ENCODE peak calls at places on chromosomes 12 and 14, in ten cellular contexts. A, W, P, E, K, I, T, S, L and H are unnamed samples. For H4K20me1, the result is how much of the 10 kb centered on the place peaks cover.

GRCh38 chr12:20320552-20320951 is 47.8 kb upstream of the PDE3A start:
- DNase-seq in L (no peak), I (peak), A (no peak), E (no peak), T (no peak), P (no peak), W (no peak), K (no peak), S (no peak), H (no peak)

GRCh38 chr14:101077511-101078074 is 174.1 kb upstream of the RTL1 start:
- DNase-seq in I (peak), E (no peak), A (peak), K (no peak), P (peak), T (peak), S (peak), L (peak), W (no peak), H (no peak)

GRCh38 chr12:8709124-8709830 is 11.5 kb downstream of the RIMKLB start:
- DNase-seq in T (no peak), A (no peak), W (no peak), P (peak), I (no peak), L (no peak), E (no peak), K (no peak), S (no peak), H (no peak)

GRCh38 chr12:51076235-51076930 is 7.0 kb downstream of the CSRNP2 start:
- DNase-seq in T (no peak), K (no peak), A (no peak), P (no peak), W (no peak), S (peak), L (no peak), I (no peak), E (no peak), H (no peak)

GRCh38 chr12:105032703-105033357 is 46.7 kb downstream of the NOPCHAP1 start:
- DNase-seq in W (no peak), S (no peak), A (no peak), T (peak), I (no peak), E (no peak), P (no peak), K (no peak), L (no peak), H (no peak)

GRCh38 chr14:97185186-97185585 is 388.0 kb downstream of the VRK1 start:
- DNase-seq in A (peak), I (no peak), T (no peak), P (no peak), L (no peak), W (no peak), K (peak), S (no peak), E (no peak), H (no peak)

GRCh38 chr12:131088701-131089525 is 135.2 kb downstream of the ADGRD1 start:
- DNase-seq in I (no peak), P (no peak), W (no peak), L (no peak), E (no peak), K (no peak), T (no peak), A (no peak), S (peak), H (no peak)

GRCh38 chr12:89777685-89778379 is 69.2 kb upstream of the ATP2B1 start:
- DNase-seq in I (peak), A (no peak), E (no peak), K (no peak), W (no peak), P (no peak), L (no peak), S (no peak), T (no peak), H (no peak)

GRCh38 chr12:46124848-46125619 is 134.7 kb upstream of the SCAF11 start:
- DNase-seq in K (peak), E (peak), I (peak), P (peak), T (peak), W (peak), L (peak), S (peak), A (peak), H (peak)

GRCh38 chr12:131815132-131815531 is 13.1 kb upstream of the MMP17 start:
- DNase-seq in L (no peak), W (no peak), K (no peak), I (no peak), S (no peak), E (no peak), P (peak), T (no peak), A (no peak), H (no peak)

GRCh38 chr12:67274186-67274585 is 5.0 kb downstream of the CAND1 start:
- DNase-seq in E (no peak), P (no peak), A (no peak), K (no peak), I (no peak), S (no peak), T (no peak), L (no peak), W (peak), H (no peak)

GRCh38 chr12:67280088-67280487 is 10.9 kb downstream of the CAND1 start:
- DNase-seq in I (no peak), P (no peak), K (no peak), W (no peak), L (no peak), E (no peak), S (no peak), A (no peak), T (no peak), H (no peak)

GRCh38 chr12:67275380-67275913 is 6.3 kb downstream of the CAND1 start:
- DNase-seq in S (no peak), L (peak), W (no peak), P (peak), K (no peak), E (no peak), A (no peak), I (no peak), T (no peak), H (peak)

GRCh38 chr12:67279637-67280036 is 10.5 kb downstream of the CAND1 start:
- DNase-seq in A (no peak), W (no peak), T (no peak), P (no peak), S (no peak), I (no peak), E (no peak), K (no peak), L (no peak), H (no peak)

DNA sequence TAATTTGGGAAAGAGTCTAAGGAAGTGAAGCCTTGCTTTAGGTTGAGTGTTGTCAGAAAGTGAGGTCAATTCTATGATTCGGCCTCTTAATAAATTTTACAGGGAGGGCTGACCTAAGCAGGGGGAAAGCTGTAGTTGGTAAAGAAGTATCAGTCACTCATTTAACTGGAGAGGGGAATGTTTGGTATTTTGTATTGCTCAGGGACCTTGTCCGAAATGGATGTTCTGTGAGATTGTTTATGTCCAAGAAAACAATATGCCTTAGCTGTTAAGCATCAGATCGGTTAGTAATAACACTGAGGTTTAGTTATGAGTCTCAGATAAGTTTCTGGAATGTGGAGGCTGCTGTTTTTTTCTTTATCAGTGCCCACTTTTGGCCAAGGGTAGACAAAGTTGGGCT is 7.3 kb downstream of the CAND1 start:
- DNase-seq in S (no peak), L (peak), A (no peak), T (peak), K (no peak), E (no peak), P (peak), I (no peak), W (no peak), H (no peak)
- H4K20me1 ChIP-seq in S (half or more), L (half or more), A (half or more), T (half or more), K (half or more), E (under half), P (under half), I (half or more), W (half or more), H (half or more)

GRCh38 chr12:122503783-122504590 is 3.3 kb upstream of the ZCCHC8 start:
- DNase-seq in K (no peak), W (no peak), T (no peak), E (no peak), S (no peak), P (no peak), A (no peak), I (no peak), L (no peak), H (no peak)

GRCh38 chr12:122503147-122503751 is 2.5 kb upstream of the ZCCHC8 start:
- DNase-seq in W (no peak), S (no peak), T (peak), K (peak), P (no peak), A (no peak), E (no peak), I (no peak), L (no peak), H (no peak)

GRCh38 chr12:122506393-122506938 is 5.7 kb upstream of the ZCCHC8 start:
- DNase-seq in P (no peak), W (no peak), K (no peak), E (no peak), S (no peak), I (no peak), T (no peak), A (no peak), L (no peak), H (no peak)

GRCh38 chr12:122508163-122508562 is 7.4 kb upstream of the ZCCHC8 start:
- DNase-seq in K (no peak), T (no peak), S (no peak), A (no peak), L (no peak), E (no peak), I (no peak), W (no peak), P (no peak), H (no peak)

GRCh38 chr12:122505419-122506051 is 4.8 kb upstream of the ZCCHC8 start:
- DNase-seq in I (no peak), T (peak), A (no peak), P (no peak), S (no peak), K (no peak), E (no peak), L (no peak), W (no peak), H (no peak)
- H4K20me1 ChIP-seq in I (under half), T (under half), A (under half), P (under half), S (under half), K (under half), E (under half), L (half or more), W (under half), H (under half)

DNA sequence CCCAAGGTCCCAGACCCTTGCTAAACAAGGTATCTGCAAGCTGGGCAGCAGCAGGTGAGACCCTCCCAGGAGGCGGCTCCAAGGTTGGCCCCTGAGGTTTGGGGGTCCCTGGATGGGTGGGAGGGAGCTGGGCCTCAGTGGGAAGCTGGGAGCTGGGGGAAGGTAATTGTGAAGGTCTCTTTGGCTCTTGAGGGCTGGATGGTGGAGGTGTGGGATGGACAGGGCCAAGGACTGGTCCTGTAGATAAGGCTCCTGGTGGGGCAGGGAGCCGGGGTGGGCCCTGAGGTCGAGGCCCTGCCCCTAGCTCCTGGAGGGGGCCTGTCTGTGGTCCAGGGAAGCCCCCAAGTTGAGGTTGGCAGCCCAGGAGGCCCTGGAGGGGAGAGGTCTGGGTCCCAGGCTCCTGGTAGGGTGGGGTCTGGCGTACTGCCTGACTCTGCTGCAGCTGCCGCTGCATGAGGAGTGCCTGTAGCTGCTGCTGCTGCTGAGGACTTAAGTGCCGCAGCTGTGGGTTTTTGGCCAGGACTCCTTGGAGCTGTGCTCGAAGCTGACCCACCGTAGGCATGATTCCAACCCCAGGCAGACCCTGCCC is 13.1 kb upstream of the PRKAG1 start:
- DNase-seq in A (no peak), L (no peak), P (no peak), I (no peak), S (no peak), W (no peak), E (no peak), K (no peak), T (no peak), H (no peak)
- H4K20me1 ChIP-seq in A (under half), L (half or more), P (under half), I (under half), S (half or more), W (under half), E (under half), K (under half), T (under half), H (under half)

GRCh38 chr14:99479903-99480855 is 480 bp downstream of the SETD3 start:
- DNase-seq in K (peak), P (peak), L (peak), I (peak), A (peak), E (no peak), S (peak), T (peak), W (no peak), H (peak)

GRCh38 chr14:99480856-99481744 is at the start of the genes CCNK and SETD3:
- DNase-seq in W (peak), E (peak), T (peak), I (peak), A (peak), P (peak), K (peak), S (peak), L (peak), H (peak)

GRCh38 chr14:99478133-99478532 is 2.5 kb downstream of the SETD3 start:
- DNase-seq in P (no peak), W (no peak), A (no peak), T (no peak), I (no peak), K (no peak), L (no peak), S (no peak), E (no peak), H (no peak)

GRCh38 chr14:99481745-99482099 is 513 bp downstream of the CCNK start:
- DNase-seq in W (peak), K (peak), S (peak), L (peak), I (no peak), A (no peak), P (peak), E (no peak), T (peak), H (no peak)

DNA sequence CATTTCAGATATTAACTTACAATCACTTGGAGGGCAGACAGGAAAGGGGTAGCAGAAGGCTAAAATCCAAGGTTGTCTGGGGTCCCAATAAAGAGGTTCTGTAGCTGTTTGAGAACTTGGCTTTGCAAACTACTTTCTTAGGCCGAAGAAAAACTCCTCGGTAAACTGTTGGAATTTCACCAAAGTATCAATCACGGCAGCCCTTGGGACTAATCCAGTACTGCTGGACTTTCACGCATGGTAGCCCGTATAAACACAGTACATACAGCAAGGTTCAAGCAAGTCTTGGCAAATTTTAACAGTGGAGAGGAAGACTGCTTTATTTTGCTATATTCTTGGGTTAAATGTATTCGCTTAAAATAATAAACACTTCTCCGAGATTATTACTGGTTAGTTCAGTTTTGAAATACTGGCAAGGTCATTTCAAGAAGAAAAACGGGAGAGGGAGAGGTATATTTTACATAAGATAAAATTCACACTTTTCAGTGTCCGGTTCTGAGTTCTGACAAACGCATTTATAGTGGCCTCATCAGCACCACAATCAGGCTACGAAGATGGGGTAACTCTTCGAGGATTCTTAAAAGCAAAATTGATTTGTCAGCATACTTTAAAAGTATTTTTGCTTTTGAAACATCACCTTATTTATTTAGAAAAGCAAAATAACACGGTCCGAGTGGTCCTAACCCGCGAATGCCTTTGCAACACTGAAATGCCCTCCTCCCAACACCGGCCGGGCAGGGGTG is 1.3 kb downstream of the SETD3 start:
- DNase-seq in T (peak), L (no peak), E (no peak), P (peak), K (no peak), I (no peak), W (no peak), A (peak), S (no peak), H (no peak)
- H4K20me1 ChIP-seq in T (half or more), L (half or more), E (under half), P (under half), K (half or more), I (half or more), W (under half), A (half or more), S (half or more), H (under half)

DNA sequence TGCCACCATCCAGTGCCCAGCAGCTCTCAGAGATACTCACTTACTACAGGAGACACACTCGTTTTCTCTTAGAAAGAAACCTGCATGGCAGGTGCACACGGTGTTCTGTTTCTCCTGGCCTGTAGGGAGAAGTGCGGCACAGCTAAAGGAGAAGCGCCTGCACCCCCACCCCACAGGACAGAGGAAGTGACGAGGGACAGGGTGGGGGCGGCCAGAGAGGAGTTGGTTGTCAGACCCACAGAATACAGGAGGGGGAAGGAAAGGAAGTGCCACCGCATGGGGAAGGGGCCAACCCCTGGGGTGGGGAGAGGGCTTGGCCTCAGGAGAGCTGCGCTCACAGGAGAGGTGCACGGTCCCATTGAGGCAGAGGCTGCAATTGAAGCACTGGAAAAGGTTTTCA is 8.8 kb downstream of the TNFRSF1A start:
- DNase-seq in K (no peak), W (no peak), L (no peak), A (no peak), P (no peak), I (no peak), E (no peak), S (no peak), T (no peak), H (no peak)
- H4K20me1 ChIP-seq in K (under half), W (under half), L (half or more), A (under half), P (under half), I (under half), E (under half), S (under half), T (half or more), H (under half)

GRCh38 chr14:102164964-102165363 is 25.3 kb downstream of the WDR20 start:
- DNase-seq in T (no peak), I (no peak), S (no peak), E (no peak), L (no peak), A (no peak), W (no peak), P (no peak), K (no peak), H (no peak)
- H4K20me1 ChIP-seq in T (half or more), I (under half), S (under half), E (under half), L (half or more), A (half or more), W (under half), P (under half), K (under half), H (half or more)

GRCh38 chr12:124525455-124525854 is 42.0 kb downstream of the NCOR2 start:
- DNase-seq in L (no peak), I (peak), A (no peak), K (no peak), S (no peak), W (no peak), T (no peak), P (peak), E (no peak), H (no peak)
- H4K20me1 ChIP-seq in L (half or more), I (half or more), A (under half), K (under half), S (half or more), W (under half), T (half or more), P (under half), E (under half), H (under half)